ENCODE peak calls at places on chromosomes 5 and 9, in nine cellular contexts. One of them, this sample, is unnamed.

GRCh38 chr5:163571755-163572154 is 66.3 kb downstream of the MAT2B start:
- DNase-seq in fibroblast of mammary gland: peak
- DNase-seq in tibial artery: no peak
- DNase-seq in dorsolateral prefrontal cortex: no peak
- DNase-seq in left ventricle myocardium inferior: no peak
- DNase-seq in pancreas: no peak
- DNase-seq in A549: no peak
- DNase-seq in osteocyte: no peak
- DNase-seq in AG09309: peak
- DNase-seq in this sample: no peak

GRCh38 chr5:119343766-119344165 is 12.1 kb upstream of the TNFAIP8 start:
- DNase-seq in fibroblast of mammary gland: peak
- DNase-seq in tibial artery: no peak
- DNase-seq in dorsolateral prefrontal cortex: no peak
- DNase-seq in left ventricle myocardium inferior: no peak
- DNase-seq in pancreas: no peak
- DNase-seq in A549: no peak
- DNase-seq in osteocyte: no peak
- DNase-seq in AG09309: no peak
- DNase-seq in this sample: peak

GRCh38 chr9:784202-784601 is 57.3 kb upstream of the DMRT1 start:
- DNase-seq in fibroblast of mammary gland: no peak
- DNase-seq in tibial artery: no peak
- DNase-seq in dorsolateral prefrontal cortex: no peak
- DNase-seq in left ventricle myocardium inferior: no peak
- DNase-seq in pancreas: no peak
- DNase-seq in A549: no peak
- DNase-seq in osteocyte: no peak
- DNase-seq in AG09309: no peak
- DNase-seq in this sample: no peak

GRCh38 chr9:114653556-114654159 is 3.9 kb downstream of the TEX53 start:
- DNase-seq in fibroblast of mammary gland: peak
- DNase-seq in tibial artery: peak
- DNase-seq in dorsolateral prefrontal cortex: peak
- DNase-seq in left ventricle myocardium inferior: peak
- DNase-seq in pancreas: peak
- DNase-seq in A549: peak
- DNase-seq in osteocyte: peak
- DNase-seq in AG09309: peak
- DNase-seq in this sample: peak

GRCh38 chr5:79020861-79021561 is 35.9 kb upstream of the ARSB start:
- DNase-seq in fibroblast of mammary gland: peak
- DNase-seq in tibial artery: peak
- DNase-seq in dorsolateral prefrontal cortex: peak
- DNase-seq in left ventricle myocardium inferior: peak
- DNase-seq in pancreas: peak
- DNase-seq in A549: peak
- DNase-seq in osteocyte: no peak
- DNase-seq in AG09309: peak
- DNase-seq in this sample: no peak

GRCh38 chr5:1875481-1875842 is 7.3 kb downstream of the IRX4 start:
- DNase-seq in fibroblast of mammary gland: no peak
- DNase-seq in tibial artery: no peak
- DNase-seq in dorsolateral prefrontal cortex: no peak
- DNase-seq in left ventricle myocardium inferior: no peak
- DNase-seq in pancreas: no peak
- DNase-seq in A549: no peak
- DNase-seq in osteocyte: no peak
- DNase-seq in AG09309: no peak
- DNase-seq in this sample: no peak

GRCh38 chr9:86644315-86645034 is 290.3 kb upstream of the TUT7 start:
- DNase-seq in fibroblast of mammary gland: no peak
- DNase-seq in tibial artery: no peak
- DNase-seq in dorsolateral prefrontal cortex: no peak
- DNase-seq in left ventricle myocardium inferior: no peak
- DNase-seq in pancreas: no peak
- DNase-seq in A549: no peak
- DNase-seq in osteocyte: no peak
- DNase-seq in AG09309: no peak
- DNase-seq in this sample: no peak

GRCh38 chr9:27622688-27623340 is 49.5 kb upstream of the C9orf72 start:
- DNase-seq in fibroblast of mammary gland: no peak
- DNase-seq in tibial artery: no peak
- DNase-seq in dorsolateral prefrontal cortex: no peak
- DNase-seq in left ventricle myocardium inferior: no peak
- DNase-seq in pancreas: no peak
- DNase-seq in A549: no peak
- DNase-seq in osteocyte: no peak
- DNase-seq in AG09309: no peak
- DNase-seq in this sample: no peak

GRCh38 chr5:78797945-78798731 is 149.6 kb upstream of the LHFPL2 start:
- DNase-seq in fibroblast of mammary gland: peak
- DNase-seq in tibial artery: no peak
- DNase-seq in dorsolateral prefrontal cortex: no peak
- DNase-seq in left ventricle myocardium inferior: no peak
- DNase-seq in pancreas: no peak
- DNase-seq in A549: no peak
- DNase-seq in osteocyte: no peak
- DNase-seq in AG09309: no peak
- DNase-seq in this sample: no peak

GRCh38 chr5:77864997-77865396 is 88.9 kb upstream of the TBCA start:
- DNase-seq in fibroblast of mammary gland: no peak
- DNase-seq in tibial artery: no peak
- DNase-seq in dorsolateral prefrontal cortex: no peak
- DNase-seq in left ventricle myocardium inferior: no peak
- DNase-seq in pancreas: no peak
- DNase-seq in A549: no peak
- DNase-seq in osteocyte: no peak
- DNase-seq in AG09309: no peak
- DNase-seq in this sample: no peak

GRCh38 chr9:99573052-99573451 is 248.6 kb upstream of the NR4A3 start:
- DNase-seq in fibroblast of mammary gland: no peak
- DNase-seq in tibial artery: no peak
- DNase-seq in dorsolateral prefrontal cortex: no peak
- DNase-seq in left ventricle myocardium inferior: no peak
- DNase-seq in pancreas: no peak
- DNase-seq in A549: no peak
- DNase-seq in osteocyte: no peak
- DNase-seq in AG09309: no peak
- DNase-seq in this sample: no peak

GRCh38 chr5:71789746-71790145 is 70.7 kb downstream of the CARTPT start:
- DNase-seq in fibroblast of mammary gland: no peak
- DNase-seq in tibial artery: no peak
- DNase-seq in dorsolateral prefrontal cortex: no peak
- DNase-seq in left ventricle myocardium inferior: no peak
- DNase-seq in pancreas: no peak
- DNase-seq in A549: no peak
- DNase-seq in osteocyte: no peak
- DNase-seq in AG09309: no peak
- DNase-seq in this sample: no peak

GRCh38 chr9:126790561-126790960 is 14.3 kb upstream of the ZBTB43 start:
- DNase-seq in fibroblast of mammary gland: no peak
- DNase-seq in tibial artery: no peak
- DNase-seq in dorsolateral prefrontal cortex: no peak
- DNase-seq in left ventricle myocardium inferior: no peak
- DNase-seq in pancreas: no peak
- DNase-seq in A549: no peak
- DNase-seq in osteocyte: peak
- DNase-seq in AG09309: no peak
- DNase-seq in this sample: no peak

GRCh38 chr5:32155211-32155610 is 18.9 kb downstream of the GOLPH3 start:
- DNase-seq in fibroblast of mammary gland: no peak
- DNase-seq in tibial artery: no peak
- DNase-seq in dorsolateral prefrontal cortex: no peak
- DNase-seq in left ventricle myocardium inferior: no peak
- DNase-seq in pancreas: no peak
- DNase-seq in A549: no peak
- DNase-seq in osteocyte: no peak
- DNase-seq in AG09309: no peak
- DNase-seq in this sample: no peak

GRCh38 chr9:77647659-77648457 is at the start of gene GNA14:
- DNase-seq in fibroblast of mammary gland: no peak
- DNase-seq in tibial artery: peak
- DNase-seq in dorsolateral prefrontal cortex: no peak
- DNase-seq in left ventricle myocardium inferior: no peak
- DNase-seq in pancreas: no peak
- DNase-seq in A549: no peak
- DNase-seq in osteocyte: no peak
- DNase-seq in AG09309: no peak
- DNase-seq in this sample: no peak
- TF ChIP-seq CTCF in fibroblast of mammary gland: no peak
- TF ChIP-seq CTCF in tibial artery: no peak
- TF ChIP-seq CTCF in dorsolateral prefrontal cortex: no peak
- TF ChIP-seq CTCF in left ventricle myocardium inferior: no peak
- TF ChIP-seq CTCF in pancreas: no peak
- TF ChIP-seq CTCF in A549: no peak
- TF ChIP-seq CTCF in osteocyte: no peak
- TF ChIP-seq CTCF in AG09309: no peak
- TF ChIP-seq CTCF in this sample: no peak

DNA sequence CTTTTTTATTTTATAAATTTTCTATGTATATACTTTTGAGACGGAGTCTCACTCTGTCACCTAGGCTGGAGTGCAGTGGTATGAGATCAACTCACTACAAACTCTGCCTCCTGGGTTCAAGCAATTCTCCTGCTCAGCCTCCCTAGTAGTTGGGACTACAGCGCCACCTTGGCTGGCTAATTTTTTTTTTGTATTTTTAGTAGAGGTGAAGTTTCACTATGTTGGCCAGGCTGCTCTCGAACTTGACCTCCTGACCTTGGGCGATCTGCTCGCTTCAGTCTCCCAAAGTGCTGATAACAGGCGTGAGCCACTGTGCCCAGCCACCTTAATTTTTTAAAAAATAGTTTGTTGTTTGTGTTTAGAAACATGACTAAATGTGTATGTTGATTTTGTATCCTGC is 76.6 kb downstream of the FBXO4 start:
- DNase-seq in fibroblast of mammary gland: no peak
- DNase-seq in tibial artery: no peak
- DNase-seq in dorsolateral prefrontal cortex: no peak
- DNase-seq in left ventricle myocardium inferior: no peak
- DNase-seq in pancreas: no peak
- DNase-seq in A549: no peak
- DNase-seq in osteocyte: no peak
- DNase-seq in AG09309: no peak
- DNase-seq in this sample: no peak
- TF ChIP-seq CTCF in fibroblast of mammary gland: no peak
- TF ChIP-seq CTCF in tibial artery: no peak
- TF ChIP-seq CTCF in dorsolateral prefrontal cortex: no peak
- TF ChIP-seq CTCF in left ventricle myocardium inferior: no peak
- TF ChIP-seq CTCF in pancreas: no peak
- TF ChIP-seq CTCF in A549: no peak
- TF ChIP-seq CTCF in osteocyte: no peak
- TF ChIP-seq CTCF in AG09309: no peak
- TF ChIP-seq CTCF in this sample: no peak

DNA sequence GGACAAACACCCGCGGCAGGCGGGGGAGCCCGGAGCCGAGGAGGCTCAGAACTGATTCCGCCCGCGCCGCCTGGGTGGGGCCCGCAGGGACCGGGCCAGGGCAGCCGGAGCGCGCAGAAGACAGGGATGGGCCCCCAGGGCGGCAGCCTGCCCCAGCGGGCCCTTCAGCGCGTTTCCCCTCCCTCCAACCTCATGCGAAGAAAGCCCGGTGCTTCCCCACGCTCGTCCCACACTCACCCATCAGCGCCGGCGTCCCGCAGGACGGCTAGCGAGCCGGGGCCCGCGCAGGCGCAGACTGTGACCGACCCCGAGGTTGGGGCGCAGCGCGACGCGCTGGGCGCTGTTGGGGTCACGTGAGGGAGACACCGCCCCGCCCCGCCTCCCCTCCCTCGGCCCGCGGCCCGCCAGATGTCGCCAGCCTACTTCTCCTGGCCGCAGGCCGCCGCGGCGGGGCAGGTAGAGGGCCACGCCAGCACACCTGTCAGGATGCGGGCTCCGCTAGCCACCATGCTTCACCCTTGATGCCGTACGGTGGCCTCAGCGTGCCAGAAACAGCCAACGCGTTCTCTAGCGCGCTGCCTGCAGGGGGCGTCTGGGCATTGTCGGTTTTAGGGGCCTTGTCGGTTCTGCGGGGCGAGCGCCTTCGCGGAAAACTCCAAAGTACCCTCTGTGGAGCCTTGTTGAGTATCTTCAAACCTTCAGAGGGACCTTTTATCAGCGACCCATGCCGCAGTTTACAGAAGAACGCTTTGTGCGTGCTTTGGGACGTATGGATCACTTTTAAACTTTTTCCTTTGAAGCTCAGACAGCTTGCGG is at the start of gene SLC25A51:
- DNase-seq in fibroblast of mammary gland: peak
- DNase-seq in tibial artery: peak
- DNase-seq in dorsolateral prefrontal cortex: peak
- DNase-seq in left ventricle myocardium inferior: peak
- DNase-seq in pancreas: peak
- DNase-seq in A549: peak
- DNase-seq in osteocyte: peak
- DNase-seq in AG09309: peak
- DNase-seq in this sample: peak
- TF ChIP-seq CTCF in fibroblast of mammary gland: peak
- TF ChIP-seq CTCF in tibial artery: peak
- TF ChIP-seq CTCF in dorsolateral prefrontal cortex: peak
- TF ChIP-seq CTCF in left ventricle myocardium inferior: peak
- TF ChIP-seq CTCF in pancreas: peak
- TF ChIP-seq CTCF in A549: peak
- TF ChIP-seq CTCF in osteocyte: peak
- TF ChIP-seq CTCF in AG09309: peak
- TF ChIP-seq CTCF in this sample: peak

GRCh38 chr5:171226096-171226495 is 83.0 kb upstream of the TLX3 start:
- DNase-seq in fibroblast of mammary gland: peak
- DNase-seq in tibial artery: no peak
- DNase-seq in dorsolateral prefrontal cortex: no peak
- DNase-seq in left ventricle myocardium inferior: no peak
- DNase-seq in pancreas: no peak
- DNase-seq in A549: no peak
- DNase-seq in osteocyte: no peak
- DNase-seq in AG09309: no peak
- DNase-seq in this sample: no peak
- TF ChIP-seq CTCF in fibroblast of mammary gland: peak
- TF ChIP-seq CTCF in tibial artery: no peak
- TF ChIP-seq CTCF in dorsolateral prefrontal cortex: no peak
- TF ChIP-seq CTCF in left ventricle myocardium inferior: no peak
- TF ChIP-seq CTCF in pancreas: no peak
- TF ChIP-seq CTCF in A549: peak
- TF ChIP-seq CTCF in osteocyte: peak
- TF ChIP-seq CTCF in AG09309: peak
- TF ChIP-seq CTCF in this sample: no peak

GRCh38 chr9:89604463-89605180 is at the start of gene GADD45G:
- DNase-seq in fibroblast of mammary gland: peak
- DNase-seq in tibial artery: peak
- DNase-seq in dorsolateral prefrontal cortex: peak
- DNase-seq in left ventricle myocardium inferior: peak
- DNase-seq in pancreas: peak
- DNase-seq in A549: peak
- DNase-seq in osteocyte: no peak
- DNase-seq in AG09309: no peak
- DNase-seq in this sample: peak
- TF ChIP-seq CTCF in fibroblast of mammary gland: no peak
- TF ChIP-seq CTCF in tibial artery: peak
- TF ChIP-seq CTCF in dorsolateral prefrontal cortex: no peak
- TF ChIP-seq CTCF in left ventricle myocardium inferior: peak
- TF ChIP-seq CTCF in pancreas: no peak
- TF ChIP-seq CTCF in A549: no peak
- TF ChIP-seq CTCF in osteocyte: no peak
- TF ChIP-seq CTCF in AG09309: no peak
- TF ChIP-seq CTCF in this sample: no peak

This sample was measured in natural killer cell.